ENCODE peak calls at places on chromosomes 11 and 22, in six cellular contexts. X, U, Y, Z, L and M are unnamed samples.

GRCh38 chr11:96267490-96268010 is 75.4 kb downstream of the MAML2 start:
- DNase-seq in X (no peak), U (no peak), Y (peak), Z (no peak), L (no peak), M (no peak)

GRCh38 chr11:3808846-3809623 is 675 bp downstream of the PGAP2 start:
- DNase-seq in X (no peak), U (peak), Y (peak), Z (peak), L (no peak), M (no peak)

GRCh38 chr11:61315260-61315659 is 17.6 kb downstream of the DDB1 start:
- DNase-seq in X (no peak), U (no peak), Y (no peak), Z (no peak), L (no peak), M (no peak)

GRCh38 chr22:19040581-19041402 is 81.4 kb downstream of the DGCR2 start:
- DNase-seq in X (no peak), U (no peak), Y (no peak), Z (no peak), L (no peak), M (peak)

GRCh38 chr11:69443968-69444364 is 37.5 kb upstream of the LINC01488 start:
- DNase-seq in X (no peak), U (no peak), Y (no peak), Z (no peak), L (no peak), M (no peak)

GRCh38 chr11:8310743-8311298 is 47.1 kb upstream of the LMO1 start:
- DNase-seq in X (no peak), U (no peak), Y (no peak), Z (no peak), L (no peak), M (peak)

GRCh38 chr22:23078462-23078787 is 8.1 kb downstream of the GNAZ start:
- DNase-seq in X (no peak), U (no peak), Y (no peak), Z (no peak), L (no peak), M (no peak)

GRCh38 chr22:42412744-42413220 is 19.4 kb downstream of the NFAM1 start:
- DNase-seq in X (no peak), U (no peak), Y (no peak), Z (no peak), L (no peak), M (peak)